ENCODE peak calls at places on chromosome 17, in nine cellular contexts. One of them, this sample, is unnamed.

GRCh38 chr17:80870401-80870800 is 121.2 kb upstream of the CHMP6 start:
- DNase-seq in A172: no peak
- DNase-seq in activated CD4-positive, alpha-beta T cell treated with anti-CD3 and anti-CD28 coated beads, Interleukin-2, amount 10 ng/mL, durations not matched to agents 7 days and 5 days: no peak
- DNase-seq in GM03348: no peak
- DNase-seq in GM04504: no peak
- DNase-seq in HuH-7.5: no peak
- DNase-seq in HEK293T: no peak
- DNase-seq in HS-5: no peak
- DNase-seq in activated naive CD8-positive, alpha-beta T cell treated with anti-CD3 and anti-CD28 coated beads, Interleukin-2, amount 50 U/mL, for 24 hours: peak; percentile 46
- DNase-seq in this sample: no peak

GRCh38 chr17:75367312-75367711 is 38.2 kb downstream of the GRB2 start:
- DNase-seq in A172: peak; percentile 46
- DNase-seq in activated CD4-positive, alpha-beta T cell treated with anti-CD3 and anti-CD28 coated beads, Interleukin-2, amount 10 ng/mL, durations not matched to agents 7 days and 5 days: no peak
- DNase-seq in GM03348: no peak
- DNase-seq in GM04504: no peak
- DNase-seq in HuH-7.5: no peak
- DNase-seq in HEK293T: no peak
- DNase-seq in HS-5: no peak
- DNase-seq in activated naive CD8-positive, alpha-beta T cell treated with anti-CD3 and anti-CD28 coated beads, Interleukin-2, amount 50 U/mL, for 24 hours: no peak
- DNase-seq in this sample: no peak

GRCh38 chr17:58605986-58606385 is 85.9 kb downstream of the TEX14 start:
- DNase-seq in A172: no peak
- DNase-seq in activated CD4-positive, alpha-beta T cell treated with anti-CD3 and anti-CD28 coated beads, Interleukin-2, amount 10 ng/mL, durations not matched to agents 7 days and 5 days: no peak
- DNase-seq in GM03348: no peak
- DNase-seq in GM04504: no peak
- DNase-seq in HuH-7.5: no peak
- DNase-seq in HEK293T: no peak
- DNase-seq in HS-5: no peak
- DNase-seq in activated naive CD8-positive, alpha-beta T cell treated with anti-CD3 and anti-CD28 coated beads, Interleukin-2, amount 50 U/mL, for 24 hours: no peak
- DNase-seq in this sample: no peak

GRCh38 chr17:61484174-61484573 is 32.0 kb downstream of the TBX4 start:
- DNase-seq in A172: no peak
- DNase-seq in activated CD4-positive, alpha-beta T cell treated with anti-CD3 and anti-CD28 coated beads, Interleukin-2, amount 10 ng/mL, durations not matched to agents 7 days and 5 days: no peak
- DNase-seq in GM03348: no peak
- DNase-seq in GM04504: no peak
- DNase-seq in HuH-7.5: no peak
- DNase-seq in HEK293T: no peak
- DNase-seq in HS-5: no peak
- DNase-seq in activated naive CD8-positive, alpha-beta T cell treated with anti-CD3 and anti-CD28 coated beads, Interleukin-2, amount 50 U/mL, for 24 hours: no peak
- DNase-seq in this sample: no peak

GRCh38 chr17:28755486-28755885 is 11.7 kb downstream of the TRAF4 start:
- DNase-seq in A172: peak; percentile 55
- DNase-seq in activated CD4-positive, alpha-beta T cell treated with anti-CD3 and anti-CD28 coated beads, Interleukin-2, amount 10 ng/mL, durations not matched to agents 7 days and 5 days: no peak
- DNase-seq in GM03348: no peak
- DNase-seq in GM04504: no peak
- DNase-seq in HuH-7.5: no peak
- DNase-seq in HEK293T: no peak
- DNase-seq in HS-5: no peak
- DNase-seq in activated naive CD8-positive, alpha-beta T cell treated with anti-CD3 and anti-CD28 coated beads, Interleukin-2, amount 50 U/mL, for 24 hours: no peak
- DNase-seq in this sample: no peak

GRCh38 chr17:30380106-30380420 is 1.3 kb downstream of the CPD start:
- DNase-seq in A172: no peak
- DNase-seq in activated CD4-positive, alpha-beta T cell treated with anti-CD3 and anti-CD28 coated beads, Interleukin-2, amount 10 ng/mL, durations not matched to agents 7 days and 5 days: no peak
- DNase-seq in GM03348: no peak
- DNase-seq in GM04504: no peak
- DNase-seq in HuH-7.5: no peak
- DNase-seq in HEK293T: no peak
- DNase-seq in HS-5: no peak
- DNase-seq in activated naive CD8-positive, alpha-beta T cell treated with anti-CD3 and anti-CD28 coated beads, Interleukin-2, amount 50 U/mL, for 24 hours: no peak
- DNase-seq in this sample: no peak

GRCh38 chr17:11515901-11516300 is 82.4 kb upstream of the DNAH9 start:
- DNase-seq in A172: no peak
- DNase-seq in activated CD4-positive, alpha-beta T cell treated with anti-CD3 and anti-CD28 coated beads, Interleukin-2, amount 10 ng/mL, durations not matched to agents 7 days and 5 days: no peak
- DNase-seq in GM03348: no peak
- DNase-seq in GM04504: no peak
- DNase-seq in HuH-7.5: no peak
- DNase-seq in HEK293T: no peak
- DNase-seq in HS-5: no peak
- DNase-seq in activated naive CD8-positive, alpha-beta T cell treated with anti-CD3 and anti-CD28 coated beads, Interleukin-2, amount 50 U/mL, for 24 hours: no peak
- DNase-seq in this sample: no peak

GRCh38 chr17:50684612-50685333 is 22.9 kb downstream of the ANKRD40 start:
- DNase-seq in A172: no peak
- DNase-seq in activated CD4-positive, alpha-beta T cell treated with anti-CD3 and anti-CD28 coated beads, Interleukin-2, amount 10 ng/mL, durations not matched to agents 7 days and 5 days: no peak
- DNase-seq in GM03348: no peak
- DNase-seq in GM04504: no peak
- DNase-seq in HuH-7.5: peak; percentile 93
- DNase-seq in HEK293T: no peak
- DNase-seq in HS-5: no peak
- DNase-seq in activated naive CD8-positive, alpha-beta T cell treated with anti-CD3 and anti-CD28 coated beads, Interleukin-2, amount 50 U/mL, for 24 hours: no peak
- DNase-seq in this sample: no peak

GRCh38 chr17:15973016-15973415 is 26.5 kb downstream of the ZSWIM7 start:
- DNase-seq in A172: no peak
- DNase-seq in activated CD4-positive, alpha-beta T cell treated with anti-CD3 and anti-CD28 coated beads, Interleukin-2, amount 10 ng/mL, durations not matched to agents 7 days and 5 days: no peak
- DNase-seq in GM03348: no peak
- DNase-seq in GM04504: no peak
- DNase-seq in HuH-7.5: no peak
- DNase-seq in HEK293T: no peak
- DNase-seq in HS-5: no peak
- DNase-seq in activated naive CD8-positive, alpha-beta T cell treated with anti-CD3 and anti-CD28 coated beads, Interleukin-2, amount 50 U/mL, for 24 hours: no peak
- DNase-seq in this sample: no peak

GRCh38 chr17:78401246-78401645 is 22.8 kb downstream of the PGS1 start:
- DNase-seq in A172: peak; percentile 87
- DNase-seq in activated CD4-positive, alpha-beta T cell treated with anti-CD3 and anti-CD28 coated beads, Interleukin-2, amount 10 ng/mL, durations not matched to agents 7 days and 5 days: no peak
- DNase-seq in GM03348: no peak
- DNase-seq in GM04504: no peak
- DNase-seq in HuH-7.5: no peak
- DNase-seq in HEK293T: no peak
- DNase-seq in HS-5: no peak
- DNase-seq in activated naive CD8-positive, alpha-beta T cell treated with anti-CD3 and anti-CD28 coated beads, Interleukin-2, amount 50 U/mL, for 24 hours: no peak
- DNase-seq in this sample: no peak

GRCh38 chr17:33497623-33498022 is 204.5 kb upstream of the ASIC2 start:
- DNase-seq in A172: no peak
- DNase-seq in activated CD4-positive, alpha-beta T cell treated with anti-CD3 and anti-CD28 coated beads, Interleukin-2, amount 10 ng/mL, durations not matched to agents 7 days and 5 days: no peak
- DNase-seq in GM03348: no peak
- DNase-seq in GM04504: no peak
- DNase-seq in HuH-7.5: no peak
- DNase-seq in HEK293T: no peak
- DNase-seq in HS-5: no peak
- DNase-seq in activated naive CD8-positive, alpha-beta T cell treated with anti-CD3 and anti-CD28 coated beads, Interleukin-2, amount 50 U/mL, for 24 hours: no peak
- DNase-seq in this sample: no peak

GRCh38 chr17:8158267-8159031 is 4.3 kb downstream of the VAMP2 start:
- DNase-seq in A172: peak; percentile 88
- DNase-seq in activated CD4-positive, alpha-beta T cell treated with anti-CD3 and anti-CD28 coated beads, Interleukin-2, amount 10 ng/mL, durations not matched to agents 7 days and 5 days: peak; percentile 92
- DNase-seq in GM03348: peak; percentile 83
- DNase-seq in GM04504: peak; percentile 72
- DNase-seq in HuH-7.5: peak; percentile 82
- DNase-seq in HEK293T: peak; percentile 75
- DNase-seq in HS-5: no peak
- DNase-seq in activated naive CD8-positive, alpha-beta T cell treated with anti-CD3 and anti-CD28 coated beads, Interleukin-2, amount 50 U/mL, for 24 hours: peak; percentile 94
- DNase-seq in this sample: peak; percentile 85